ENCODE peak calls at places on chromosomes 1 and 21, in eight cellular contexts. One of them, this sample, is unnamed.

GRCh38 chr1:11505591-11506538 is 26.9 kb downstream of the DISP3 start:
- DNase-seq in EL: no peak
- DNase-seq in GM12892: no peak
- DNase-seq in DMS 273 treated with DMSO at 0.1 percent for 48 hours: no peak
- DNase-seq in nucleus accumbens: no peak
- DNase-seq in NCI-H2029: no peak
- DNase-seq in left cardiac atrium: no peak
- DNase-seq in ecto neural progenitor cell: no peak
- DNase-seq in this sample: no peak

GRCh38 chr1:111672338-111672737 is 52.7 kb downstream of the RAP1A start:
- DNase-seq in EL: no peak
- DNase-seq in GM12892: no peak
- DNase-seq in DMS 273 treated with DMSO at 0.1 percent for 48 hours: no peak
- DNase-seq in nucleus accumbens: no peak
- DNase-seq in NCI-H2029: no peak
- DNase-seq in left cardiac atrium: no peak
- DNase-seq in ecto neural progenitor cell: no peak
- DNase-seq in this sample: no peak

GRCh38 chr21:41671859-41672542 is 94.9 kb downstream of the RIPK4 start:
- DNase-seq in EL: no peak
- DNase-seq in GM12892: no peak
- DNase-seq in DMS 273 treated with DMSO at 0.1 percent for 48 hours: no peak
- DNase-seq in nucleus accumbens: no peak
- DNase-seq in NCI-H2029: no peak
- DNase-seq in left cardiac atrium: no peak
- DNase-seq in ecto neural progenitor cell: no peak
- DNase-seq in this sample: no peak

GRCh38 chr1:8745749-8746390 is 71.6 kb downstream of the RERE start:
- DNase-seq in EL: no peak
- DNase-seq in GM12892: no peak
- DNase-seq in DMS 273 treated with DMSO at 0.1 percent for 48 hours: no peak
- DNase-seq in nucleus accumbens: no peak
- DNase-seq in NCI-H2029: no peak
- DNase-seq in left cardiac atrium: no peak
- DNase-seq in ecto neural progenitor cell: no peak
- DNase-seq in this sample: no peak

GRCh38 chr1:231093158-231093922 is 53.3 kb upstream of the FAM89A start:
- DNase-seq in EL: no peak
- DNase-seq in GM12892: no peak
- DNase-seq in DMS 273 treated with DMSO at 0.1 percent for 48 hours: no peak
- DNase-seq in nucleus accumbens: peak; percentile 27
- DNase-seq in NCI-H2029: no peak
- DNase-seq in left cardiac atrium: no peak
- DNase-seq in ecto neural progenitor cell: peak; percentile 55
- DNase-seq in this sample: peak; percentile 72

GRCh38 chr1:187481581-187482148 is 652.9 kb downstream of the PLA2G4A start:
- DNase-seq in EL: no peak
- DNase-seq in GM12892: no peak
- DNase-seq in DMS 273 treated with DMSO at 0.1 percent for 48 hours: no peak
- DNase-seq in nucleus accumbens: no peak
- DNase-seq in NCI-H2029: no peak
- DNase-seq in left cardiac atrium: no peak
- DNase-seq in ecto neural progenitor cell: no peak
- DNase-seq in this sample: peak; percentile 9

GRCh38 chr1:43933386-43934278 is at the start of gene ARTN:
- DNase-seq in EL: peak; percentile 35
- DNase-seq in GM12892: no peak
- DNase-seq in DMS 273 treated with DMSO at 0.1 percent for 48 hours: no peak
- DNase-seq in nucleus accumbens: no peak
- DNase-seq in NCI-H2029: peak; percentile 48
- DNase-seq in left cardiac atrium: no peak
- DNase-seq in ecto neural progenitor cell: peak; percentile 82
- DNase-seq in this sample: no peak

GRCh38 chr1:119081705-119082104 is 58.7 kb downstream of the WARS2 start:
- DNase-seq in EL: no peak
- DNase-seq in GM12892: no peak
- DNase-seq in DMS 273 treated with DMSO at 0.1 percent for 48 hours: no peak
- DNase-seq in nucleus accumbens: no peak
- DNase-seq in NCI-H2029: no peak
- DNase-seq in left cardiac atrium: no peak
- DNase-seq in ecto neural progenitor cell: no peak
- DNase-seq in this sample: no peak

GRCh38 chr1:186093437-186093836 is 281.6 kb downstream of the TPR start:
- DNase-seq in EL: peak; percentile 39
- DNase-seq in GM12892: no peak
- DNase-seq in DMS 273 treated with DMSO at 0.1 percent for 48 hours: no peak
- DNase-seq in nucleus accumbens: no peak
- DNase-seq in NCI-H2029: no peak
- DNase-seq in left cardiac atrium: peak; percentile 34
- DNase-seq in ecto neural progenitor cell: no peak
- DNase-seq in this sample: no peak

GRCh38 chr1:35220976-35221375 is 28.0 kb upstream of the SFPQ start:
- DNase-seq in EL: peak; percentile 21
- DNase-seq in GM12892: peak; percentile 31
- DNase-seq in DMS 273 treated with DMSO at 0.1 percent for 48 hours: peak; percentile 2
- DNase-seq in nucleus accumbens: no peak
- DNase-seq in NCI-H2029: no peak
- DNase-seq in left cardiac atrium: no peak
- DNase-seq in ecto neural progenitor cell: peak; percentile 48
- DNase-seq in this sample: no peak

GRCh38 chr1:22874785-22875184 is 97.9 kb downstream of the LACTBL1 start:
- DNase-seq in EL: no peak
- DNase-seq in GM12892: no peak
- DNase-seq in DMS 273 treated with DMSO at 0.1 percent for 48 hours: no peak
- DNase-seq in nucleus accumbens: no peak
- DNase-seq in NCI-H2029: no peak
- DNase-seq in left cardiac atrium: no peak
- DNase-seq in ecto neural progenitor cell: no peak
- DNase-seq in this sample: no peak

GRCh38 chr1:13582713-13583443 is 754 bp upstream of the PDPN start:
- DNase-seq in EL: no peak
- DNase-seq in GM12892: no peak
- DNase-seq in DMS 273 treated with DMSO at 0.1 percent for 48 hours: no peak
- DNase-seq in nucleus accumbens: no peak
- DNase-seq in NCI-H2029: no peak
- DNase-seq in left cardiac atrium: no peak
- DNase-seq in ecto neural progenitor cell: peak; percentile 58
- DNase-seq in this sample: no peak

GRCh38 chr1:228150458-228151169 is 884 bp downstream of the GJC2 start:
- DNase-seq in EL: peak; percentile 74
- DNase-seq in GM12892: no peak
- DNase-seq in DMS 273 treated with DMSO at 0.1 percent for 48 hours: no peak
- DNase-seq in nucleus accumbens: peak; percentile 33
- DNase-seq in NCI-H2029: no peak
- DNase-seq in left cardiac atrium: peak; percentile 77
- DNase-seq in ecto neural progenitor cell: no peak
- DNase-seq in this sample: peak; percentile 82

GRCh38 chr1:1204425-1204920 is 1.9 kb downstream of the TNFRSF18 start:
- DNase-seq in EL: no peak
- DNase-seq in GM12892: no peak
- DNase-seq in DMS 273 treated with DMSO at 0.1 percent for 48 hours: no peak
- DNase-seq in nucleus accumbens: no peak
- DNase-seq in NCI-H2029: no peak
- DNase-seq in left cardiac atrium: no peak
- DNase-seq in ecto neural progenitor cell: no peak
- DNase-seq in this sample: no peak

GRCh38 chr1:20477355-20478071 is 8.5 kb downstream of the CAMK2N1 start:
- DNase-seq in EL: no peak
- DNase-seq in GM12892: no peak
- DNase-seq in DMS 273 treated with DMSO at 0.1 percent for 48 hours: no peak
- DNase-seq in nucleus accumbens: no peak
- DNase-seq in NCI-H2029: no peak
- DNase-seq in left cardiac atrium: no peak
- DNase-seq in ecto neural progenitor cell: no peak
- DNase-seq in this sample: peak; percentile 62

GRCh38 chr1:214475331-214475730 is 76.1 kb downstream of the PTPN14 start:
- DNase-seq in EL: no peak
- DNase-seq in GM12892: no peak
- DNase-seq in DMS 273 treated with DMSO at 0.1 percent for 48 hours: no peak
- DNase-seq in nucleus accumbens: no peak
- DNase-seq in NCI-H2029: no peak
- DNase-seq in left cardiac atrium: no peak
- DNase-seq in ecto neural progenitor cell: no peak
- DNase-seq in this sample: no peak